ENCODE peak calls at places on chromosomes 7 and 10, in four cellular contexts. A is psoas muscle, I is hepatocyte, L is activated B cell treated with CpG ODN at 0.5 μM for 24 hours. P is an unnamed sample.

GRCh38 chr10:95277201-95277570 is 13.6 kb downstream of the PDLIM1 start:
- DNase-seq in A (peak), I (no peak), L (no peak), P (no peak)

GRCh38 chr7:155652156-155653124 is 8.0 kb downstream of the RBM33 start:
- DNase-seq in A (no peak), I (no peak), L (no peak), P (no peak)

GRCh38 chr7:38451840-38452239 is 178.4 kb upstream of the TARP start:
- DNase-seq in A (no peak), I (peak), L (no peak), P (no peak)

GRCh38 chr7:2632717-2633537 is 1.1 kb downstream of the TTYH3 start:
- DNase-seq in A (peak), I (peak), L (peak), P (no peak)

GRCh38 chr7:141244466-141244865 is 170.6 kb downstream of the TMEM178B start:
- DNase-seq in A (no peak), I (no peak), L (no peak), P (no peak)

GRCh38 chr10:110868981-110869380 is 2.7 kb upstream of the PDCD4 start:
- DNase-seq in A (no peak), I (no peak), L (no peak), P (no peak)

GRCh38 chr7:1567893-1568292 is 1.9 kb downstream of the PSMG3 start:
- DNase-seq in A (no peak), I (peak), L (no peak), P (no peak)

GRCh38 chr10:123741146-123741545 is 75.0 kb downstream of the GPR26 start:
- DNase-seq in A (no peak), I (peak), L (no peak), P (no peak)

GRCh38 chr7:155066417-155066950 is 3.6 kb upstream of the HTR5A start:
- DNase-seq in A (no peak), I (no peak), L (no peak), P (no peak)

GRCh38 chr7:46996972-46997371 is 584.9 kb downstream of the TNS3 start:
- DNase-seq in A (no peak), I (no peak), L (no peak), P (no peak)

GRCh38 chr7:157557263-157557662 is 220.5 kb downstream of the DNAJB6 start:
- DNase-seq in A (no peak), I (no peak), L (no peak), P (no peak)

GRCh38 chr10:92891885-92892705 is 43.8 kb downstream of the EXOC6 start:
- DNase-seq in A (peak), I (peak), L (no peak), P (no peak)

GRCh38 chr10:91602449-91602848 is 30.4 kb downstream of the PPP1R3C start:
- DNase-seq in A (no peak), I (no peak), L (no peak), P (no peak)

GRCh38 chr7:50119815-50120637 is 27.0 kb upstream of the ZPBP start:
- DNase-seq in A (no peak), I (peak), L (no peak), P (no peak)

GRCh38 chr10:1633783-1634182 is 103.5 kb downstream of the ADARB2 start:
- DNase-seq in A (no peak), I (no peak), L (no peak), P (no peak)

GRCh38 chr10:6203331-6204062 is 765 bp downstream of the PFKFB3 start:
- DNase-seq in A (peak), I (peak), L (peak), P (peak)

GRCh38 chr10:19245889-19246841 is 197.6 kb downstream of the MALRD1 start:
- DNase-seq in A (no peak), I (peak), L (no peak), P (no peak)

GRCh38 chr10:114404171-114405010 is at the start of gene AFAP1L2:
- DNase-seq in A (peak), I (peak), L (no peak), P (peak)

GRCh38 chr10:90318659-90319058 is 539.2 kb downstream of the HTR7 start:
- DNase-seq in A (no peak), I (no peak), L (no peak), P (no peak)

GRCh38 chr10:28849821-28850220 is 172.5 kb downstream of the BAMBI start:
- DNase-seq in A (no peak), I (no peak), L (no peak), P (no peak)

GRCh38 chr7:80659120-80660055 is 20.9 kb downstream of the CD36 start:
- DNase-seq in A (no peak), I (peak), L (no peak), P (no peak)

GRCh38 chr7:113142385-113143119 is 24.2 kb upstream of the SMIM30 start:
- DNase-seq in A (no peak), I (no peak), L (no peak), P (no peak)

GRCh38 chr7:80941206-80941758 is 22.4 kb upstream of the SEMA3C start:
- DNase-seq in A (no peak), I (peak), L (no peak), P (no peak)

GRCh38 chr7:50069613-50070012 is 23.4 kb downstream of the ZPBP start:
- DNase-seq in A (peak), I (no peak), L (peak), P (no peak)

GRCh38 chr7:10122573-10123100 is 851.0 kb upstream of the PHF14 start:
- DNase-seq in A (no peak), I (peak), L (no peak), P (no peak)

GRCh38 chr7:41058986-41059741 is 643.7 kb downstream of the INHBA start:
- DNase-seq in A (no peak), I (peak), L (no peak), P (no peak)

GRCh38 chr10:107163904-107164861 is at the start of gene SORCS1:
- DNase-seq in A (no peak), I (peak), L (no peak), P (peak)

GRCh38 chr7:37942934-37943610 is 22.6 kb downstream of the EPDR1 start:
- DNase-seq in A (peak), I (peak), L (no peak), P (no peak)

GRCh38 chr7:51198654-51199053 is 118.0 kb downstream of the COBL start:
- DNase-seq in A (no peak), I (no peak), L (no peak), P (no peak)

GRCh38 chr7:87853237-87853864 is 22.8 kb downstream of the SLC25A40 start:
- DNase-seq in A (no peak), I (no peak), L (no peak), P (no peak)

GRCh38 chr7:4681218-4681851 is 760 bp upstream of the FOXK1 start:
- DNase-seq in A (no peak), I (no peak), L (no peak), P (no peak)

GRCh38 chr7:68613405-68613804 is 984.9 kb upstream of the AUTS2 start:
- DNase-seq in A (no peak), I (no peak), L (no peak), P (no peak)

GRCh38 chr10:118568327-118568848 is 27.1 kb downstream of the PRLHR start:
- DNase-seq in A (no peak), I (peak), L (no peak), P (peak)

GRCh38 chr10:118732253-118733194 is 22.2 kb downstream of the CACUL1 start:
- DNase-seq in A (no peak), I (no peak), L (no peak), P (no peak)

GRCh38 chr7:119900996-119901395 is 372.0 kb upstream of the KCND2 start:
- DNase-seq in A (no peak), I (no peak), L (no peak), P (no peak)

GRCh38 chr7:155069992-155070827 is at the start of gene HTR5A:
- DNase-seq in A (peak), I (peak), L (peak), P (peak)

GRCh38 chr10:133391761-133392518 is 2.0 kb upstream of the MTG1 start:
- DNase-seq in A (no peak), I (no peak), L (no peak), P (no peak)

GRCh38 chr10:133388265-133388972 is 5.5 kb upstream of the MTG1 start:
- DNase-seq in A (no peak), I (no peak), L (no peak), P (no peak)

GRCh38 chr10:133391249-133391635 is 2.7 kb upstream of the MTG1 start:
- DNase-seq in A (no peak), I (no peak), L (no peak), P (no peak)

GRCh38 chr10:133390597-133391248 is 3.2 kb upstream of the MTG1 start:
- DNase-seq in A (no peak), I (no peak), L (no peak), P (no peak)

DNA sequence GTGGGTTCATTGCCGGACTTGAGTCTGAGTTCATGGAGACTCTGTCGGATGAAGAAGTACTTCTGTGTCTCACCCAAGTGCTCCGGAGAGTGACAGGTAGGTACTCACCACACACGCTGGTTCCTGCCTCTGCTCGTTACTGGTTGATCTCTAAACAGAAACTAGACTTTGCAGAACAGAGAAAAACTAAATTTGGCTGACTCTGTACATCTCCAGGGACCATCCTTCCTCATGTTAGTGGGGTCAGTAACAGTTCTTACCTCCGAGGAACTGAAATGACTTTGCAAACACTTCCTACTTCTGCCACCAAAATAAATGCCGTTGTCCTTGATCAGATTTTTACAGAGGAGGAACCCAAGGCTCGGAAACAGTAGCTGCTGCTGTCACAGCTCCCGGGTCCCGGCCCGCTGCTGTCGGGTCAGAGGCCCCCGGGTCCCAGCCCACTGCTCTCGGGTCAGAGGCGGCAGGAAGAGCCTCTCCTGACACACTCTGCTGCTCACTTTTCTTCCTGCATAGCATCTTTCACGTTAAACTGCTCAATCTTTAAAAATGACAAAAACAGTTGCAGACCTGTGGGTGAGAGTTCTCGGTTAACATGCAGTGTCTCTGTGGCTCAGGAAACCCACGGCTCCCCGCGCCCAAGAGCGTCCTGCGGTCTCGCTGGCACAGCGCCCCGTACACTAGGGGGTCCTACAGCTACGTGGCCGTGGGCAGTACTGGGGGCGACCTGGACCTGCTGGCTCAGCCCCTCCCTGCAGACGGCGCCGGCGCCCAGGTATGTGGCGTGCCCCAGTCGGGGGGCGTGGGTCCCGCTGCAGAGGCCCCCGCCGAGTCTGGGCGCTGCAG is 4.8 kb upstream of the MTG1 start:
- DNase-seq in A (no peak), I (no peak), L (no peak), P (no peak)
- TF ChIP-seq CTCF in A (no peak), I (no peak), L (no peak), P (no peak)

GRCh38 chr7:151745090-151745638 is 131.8 kb downstream of the PRKAG2 start:
- DNase-seq in A (peak), I (peak), L (no peak), P (no peak)
- TF ChIP-seq CTCF in A (peak), I (peak), L (no peak), P (no peak)

GRCh38 chr10:33067917-33068316 is 109.9 kb upstream of the ITGB1 start:
- DNase-seq in A (no peak), I (no peak), L (no peak), P (no peak)

GRCh38 chr10:33067481-33067880 is 109.5 kb upstream of the ITGB1 start:
- DNase-seq in A (no peak), I (no peak), L (no peak), P (no peak)

GRCh38 chr10:33064706-33065105 is 106.7 kb upstream of the ITGB1 start:
- DNase-seq in A (no peak), I (no peak), L (no peak), P (no peak)

GRCh38 chr10:33065111-33065510 is 107.1 kb upstream of the ITGB1 start:
- DNase-seq in A (no peak), I (no peak), L (no peak), P (no peak)

GRCh38 chr10:33066558-33067236 is 108.7 kb upstream of the ITGB1 start:
- DNase-seq in A (no peak), I (peak), L (no peak), P (no peak)
- TF ChIP-seq CTCF in A (no peak), I (peak), L (no peak), P (no peak)

GRCh38 chr10:12130237-12130872 is 878 bp downstream of the SEC61A2 start:
- DNase-seq in A (no peak), I (peak), L (no peak), P (no peak)
- TF ChIP-seq CTCF in A (peak), I (peak), L (no peak), P (peak)

GRCh38 chr10:126434235-126434634 is 46.0 kb upstream of the ADAM12 start:
- DNase-seq in A (no peak), I (no peak), L (no peak), P (no peak)

GRCh38 chr10:126431816-126432215 is 43.5 kb upstream of the ADAM12 start:
- DNase-seq in A (no peak), I (no peak), L (no peak), P (no peak)

GRCh38 chr10:126433351-126433750 is 45.1 kb upstream of the ADAM12 start:
- DNase-seq in A (no peak), I (no peak), L (no peak), P (no peak)

GRCh38 chr10:126430512-126430911 is 42.2 kb upstream of the ADAM12 start:
- DNase-seq in A (no peak), I (no peak), L (no peak), P (no peak)

DNA sequence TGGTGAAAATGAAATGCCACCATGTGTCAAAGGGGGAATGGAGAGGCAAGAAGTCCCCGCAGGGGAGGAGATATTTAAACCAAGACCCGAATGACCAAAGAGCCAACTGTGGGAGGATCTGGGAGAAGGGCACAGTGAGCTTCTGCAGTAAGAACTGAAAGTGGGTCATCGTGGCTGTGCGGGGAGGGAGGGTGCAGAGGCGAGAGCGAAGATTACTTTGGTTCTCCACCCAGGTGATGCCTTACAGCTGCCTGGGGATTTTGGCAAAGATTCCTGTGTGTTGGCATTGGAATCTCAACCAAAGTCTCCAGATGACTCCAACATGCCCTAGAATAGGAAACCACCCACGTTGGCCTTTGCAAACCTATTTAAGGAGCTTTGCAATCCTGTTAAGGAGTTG is 44.2 kb upstream of the ADAM12 start:
- DNase-seq in A (no peak), I (no peak), L (no peak), P (no peak)
- TF ChIP-seq CTCF in A (no peak), I (no peak), L (no peak), P (no peak)

GRCh38 chr10:77428776-77429395 is 208.7 kb downstream of the KCNMA1 start:
- DNase-seq in A (peak), I (peak), L (no peak), P (peak)
- TF ChIP-seq CTCF in A (peak), I (peak), L (no peak), P (peak)

P was measured in progenitor cell of endocrine pancreas.